ENCODE peak calls at places on chromosomes 2 and 18, in six cellular contexts. One of them, this sample, is unnamed.

GRCh38 chr2:109644571-109645275 is 30.6 kb downstream of the SOWAHC start:
- DNase-seq in psoas muscle: no peak
- DNase-seq in NB4: peak
- DNase-seq in suprapubic skin: no peak
- DNase-seq in cardiac fibroblast: no peak
- DNase-seq in brain microvascular endothelial cell: no peak
- DNase-seq in this sample: no peak

GRCh38 chr2:210956101-210956500 is 399.7 kb downstream of the CPS1 start:
- DNase-seq in psoas muscle: no peak
- DNase-seq in NB4: no peak
- DNase-seq in suprapubic skin: no peak
- DNase-seq in cardiac fibroblast: no peak
- DNase-seq in brain microvascular endothelial cell: peak
- DNase-seq in this sample: no peak

GRCh38 chr18:39753178-39753577 is 2187.6 kb upstream of the CELF4 start:
- DNase-seq in psoas muscle: no peak
- DNase-seq in NB4: no peak
- DNase-seq in suprapubic skin: no peak
- DNase-seq in cardiac fibroblast: no peak
- DNase-seq in brain microvascular endothelial cell: no peak
- DNase-seq in this sample: no peak

GRCh38 chr2:85936421-85937068 is 47.8 kb upstream of the ST3GAL5 start:
- DNase-seq in psoas muscle: no peak
- DNase-seq in NB4: no peak
- DNase-seq in suprapubic skin: peak
- DNase-seq in cardiac fibroblast: peak
- DNase-seq in brain microvascular endothelial cell: peak
- DNase-seq in this sample: no peak

GRCh38 chr2:128308284-128308731 is 10.4 kb downstream of the HS6ST1 start:
- DNase-seq in psoas muscle: peak
- DNase-seq in NB4: no peak
- DNase-seq in suprapubic skin: peak
- DNase-seq in cardiac fibroblast: no peak
- DNase-seq in brain microvascular endothelial cell: no peak
- DNase-seq in this sample: no peak

GRCh38 chr18:62402342-62402948 is 77.3 kb downstream of the TNFRSF11A start:
- DNase-seq in psoas muscle: no peak
- DNase-seq in NB4: no peak
- DNase-seq in suprapubic skin: no peak
- DNase-seq in cardiac fibroblast: no peak
- DNase-seq in brain microvascular endothelial cell: no peak
- DNase-seq in this sample: no peak

GRCh38 chr2:105952131-105952530 is 207.4 kb downstream of the NCK2 start:
- DNase-seq in psoas muscle: no peak
- DNase-seq in NB4: peak
- DNase-seq in suprapubic skin: no peak
- DNase-seq in cardiac fibroblast: no peak
- DNase-seq in brain microvascular endothelial cell: no peak
- DNase-seq in this sample: no peak

GRCh38 chr2:210663574-210663973 is 107.2 kb downstream of the CPS1 start:
- DNase-seq in psoas muscle: no peak
- DNase-seq in NB4: peak
- DNase-seq in suprapubic skin: no peak
- DNase-seq in cardiac fibroblast: peak
- DNase-seq in brain microvascular endothelial cell: peak
- DNase-seq in this sample: peak

GRCh38 chr2:233047667-233048066 is 12.5 kb upstream of the INPP5D start:
- DNase-seq in psoas muscle: no peak
- DNase-seq in NB4: no peak
- DNase-seq in suprapubic skin: no peak
- DNase-seq in cardiac fibroblast: no peak
- DNase-seq in brain microvascular endothelial cell: no peak
- DNase-seq in this sample: no peak

GRCh38 chr2:20577495-20578235 is 73.2 kb downstream of the HS1BP3 start:
- DNase-seq in psoas muscle: peak
- DNase-seq in NB4: no peak
- DNase-seq in suprapubic skin: no peak
- DNase-seq in cardiac fibroblast: no peak
- DNase-seq in brain microvascular endothelial cell: no peak
- DNase-seq in this sample: peak

GRCh38 chr2:146821836-146822316 is 1023.0 kb upstream of the ACVR2A start:
- DNase-seq in psoas muscle: no peak
- DNase-seq in NB4: no peak
- DNase-seq in suprapubic skin: no peak
- DNase-seq in cardiac fibroblast: peak
- DNase-seq in brain microvascular endothelial cell: peak
- DNase-seq in this sample: peak

GRCh38 chr18:23646282-23646681 is 16.4 kb downstream of the ANKRD29 start:
- DNase-seq in psoas muscle: no peak
- DNase-seq in NB4: no peak
- DNase-seq in suprapubic skin: no peak
- DNase-seq in cardiac fibroblast: no peak
- DNase-seq in brain microvascular endothelial cell: no peak
- DNase-seq in this sample: no peak

GRCh38 chr18:23648930-23649622 is 13.6 kb downstream of the ANKRD29 start:
- DNase-seq in psoas muscle: no peak
- DNase-seq in NB4: no peak
- DNase-seq in suprapubic skin: no peak
- DNase-seq in cardiac fibroblast: no peak
- DNase-seq in brain microvascular endothelial cell: no peak
- DNase-seq in this sample: no peak

GRCh38 chr18:23650963-23651927 is 11.5 kb downstream of the ANKRD29 start:
- DNase-seq in psoas muscle: no peak
- DNase-seq in NB4: peak
- DNase-seq in suprapubic skin: no peak
- DNase-seq in cardiac fibroblast: peak
- DNase-seq in brain microvascular endothelial cell: peak
- DNase-seq in this sample: peak

GRCh38 chr18:23645561-23645960 is 17.1 kb downstream of the ANKRD29 start:
- DNase-seq in psoas muscle: no peak
- DNase-seq in NB4: no peak
- DNase-seq in suprapubic skin: no peak
- DNase-seq in cardiac fibroblast: no peak
- DNase-seq in brain microvascular endothelial cell: no peak
- DNase-seq in this sample: no peak

GRCh38 chr18:23648456-23648855 is 14.3 kb downstream of the ANKRD29 start:
- DNase-seq in psoas muscle: no peak
- DNase-seq in NB4: no peak
- DNase-seq in suprapubic skin: no peak
- DNase-seq in cardiac fibroblast: no peak
- DNase-seq in brain microvascular endothelial cell: no peak
- DNase-seq in this sample: no peak
- TF ChIP-seq CTCF in psoas muscle: no peak
- TF ChIP-seq CTCF in NB4: no peak
- TF ChIP-seq CTCF in suprapubic skin: no peak
- TF ChIP-seq CTCF in cardiac fibroblast: no peak
- TF ChIP-seq CTCF in brain microvascular endothelial cell: no peak
- TF ChIP-seq CTCF in this sample: no peak

GRCh38 chr18:595068-595467 is 1.7 kb upstream of the CLUL1 start:
- DNase-seq in psoas muscle: no peak
- DNase-seq in NB4: no peak
- DNase-seq in suprapubic skin: no peak
- DNase-seq in cardiac fibroblast: no peak
- DNase-seq in brain microvascular endothelial cell: no peak
- DNase-seq in this sample: no peak

GRCh38 chr18:600107-600506 is 3.3 kb downstream of the CLUL1 start:
- DNase-seq in psoas muscle: no peak
- DNase-seq in NB4: no peak
- DNase-seq in suprapubic skin: no peak
- DNase-seq in cardiac fibroblast: peak
- DNase-seq in brain microvascular endothelial cell: no peak
- DNase-seq in this sample: no peak

GRCh38 chr18:595571-595970 is 1.2 kb upstream of the CLUL1 start:
- DNase-seq in psoas muscle: no peak
- DNase-seq in NB4: no peak
- DNase-seq in suprapubic skin: no peak
- DNase-seq in cardiac fibroblast: no peak
- DNase-seq in brain microvascular endothelial cell: no peak
- DNase-seq in this sample: no peak

GRCh38 chr18:598053-598665 is 1.4 kb downstream of the CLUL1 start:
- DNase-seq in psoas muscle: no peak
- DNase-seq in NB4: no peak
- DNase-seq in suprapubic skin: no peak
- DNase-seq in cardiac fibroblast: no peak
- DNase-seq in brain microvascular endothelial cell: no peak
- DNase-seq in this sample: peak

DNA sequence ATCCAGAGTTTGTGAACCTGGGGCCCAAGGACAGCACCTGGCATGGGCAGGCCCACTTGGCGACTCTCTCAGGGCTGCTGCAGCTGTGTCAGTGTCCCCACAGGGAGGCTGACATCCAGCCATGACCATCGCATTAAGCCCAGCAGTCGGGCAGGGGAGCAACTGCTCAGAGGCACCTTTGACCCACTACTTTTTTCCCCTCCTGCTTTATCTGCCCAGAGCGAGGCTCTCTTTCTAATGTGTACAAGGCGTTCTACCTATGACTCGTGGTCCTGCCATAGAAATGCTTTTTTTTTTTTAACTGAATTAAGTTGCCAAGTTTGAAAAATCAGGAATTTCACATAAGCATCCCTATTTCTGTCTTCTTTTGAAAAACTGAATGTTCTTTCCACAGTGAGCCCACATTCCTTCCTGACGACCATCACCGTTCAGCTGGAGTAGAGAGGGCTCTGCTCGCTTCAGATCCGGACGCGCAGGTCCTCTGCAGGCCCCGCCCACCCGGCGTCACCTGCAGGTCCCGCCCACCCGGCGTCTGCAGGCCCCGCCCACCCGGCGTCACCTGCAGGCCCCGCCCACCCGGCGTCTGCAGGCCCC is 403 bp upstream of the CLUL1 start:
- DNase-seq in psoas muscle: no peak
- DNase-seq in NB4: peak
- DNase-seq in suprapubic skin: no peak
- DNase-seq in cardiac fibroblast: no peak
- DNase-seq in brain microvascular endothelial cell: no peak
- DNase-seq in this sample: no peak
- H3K4me3 ChIP-seq in psoas muscle: no peak
- H3K4me3 ChIP-seq in NB4: no peak
- H3K4me3 ChIP-seq in suprapubic skin: peak
- H3K4me3 ChIP-seq in cardiac fibroblast: no peak
- H3K4me3 ChIP-seq in brain microvascular endothelial cell: no peak
- H3K4me3 ChIP-seq in this sample: no peak

DNA sequence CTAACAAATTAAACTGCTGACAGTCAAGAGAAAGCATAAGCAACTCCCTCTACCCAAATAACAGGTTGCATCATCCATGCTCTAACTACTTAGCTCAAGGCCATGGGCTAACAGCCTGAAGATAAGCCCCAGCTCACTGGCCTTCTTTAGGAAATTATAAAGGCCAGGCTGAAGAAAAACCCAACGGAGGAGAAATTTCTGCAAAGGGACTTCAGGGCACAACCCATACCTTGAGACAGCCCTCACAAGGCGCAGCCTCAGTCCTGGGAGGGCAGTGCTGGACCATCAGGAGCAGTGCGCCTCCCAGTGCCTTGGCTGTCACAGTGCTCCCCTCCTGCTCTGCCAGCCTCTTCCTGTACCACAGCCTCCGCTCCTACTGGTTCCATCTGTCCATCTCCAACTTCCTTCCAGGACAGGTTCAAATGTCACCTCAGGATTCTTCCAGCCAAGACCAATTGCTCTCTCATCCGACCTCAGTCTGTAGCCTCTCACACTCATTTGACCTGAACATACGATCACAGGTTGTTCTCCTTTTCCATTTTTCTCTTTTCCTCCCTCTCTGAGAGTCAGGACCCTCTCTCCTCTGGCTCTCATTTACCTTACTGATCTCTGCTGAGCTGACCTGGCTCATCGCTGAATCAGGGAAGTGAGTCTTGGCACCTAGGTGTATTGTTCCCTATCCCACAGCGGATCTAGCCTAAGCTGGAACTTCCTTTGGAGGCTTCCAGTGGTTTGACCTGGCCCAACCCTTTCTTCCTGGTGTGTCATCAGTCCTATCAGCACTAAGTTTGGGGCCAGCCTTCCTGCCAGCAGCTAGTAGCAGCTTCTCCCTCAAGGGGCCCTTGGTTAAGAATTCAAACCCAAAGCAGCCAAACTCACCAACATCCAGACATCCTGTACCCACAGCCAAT is 1.9 kb downstream of the MCFD2 start:
- DNase-seq in psoas muscle: peak
- DNase-seq in NB4: peak
- DNase-seq in suprapubic skin: no peak
- DNase-seq in cardiac fibroblast: peak
- DNase-seq in brain microvascular endothelial cell: peak
- DNase-seq in this sample: peak
- TF ChIP-seq CTCF in psoas muscle: no peak
- TF ChIP-seq CTCF in NB4: peak
- TF ChIP-seq CTCF in suprapubic skin: no peak
- TF ChIP-seq CTCF in cardiac fibroblast: peak
- TF ChIP-seq CTCF in brain microvascular endothelial cell: peak
- TF ChIP-seq CTCF in this sample: no peak

GRCh38 chr2:161425966-161426365 is 9.9 kb downstream of the TBR1 start:
- DNase-seq in psoas muscle: no peak
- DNase-seq in NB4: no peak
- DNase-seq in suprapubic skin: no peak
- DNase-seq in cardiac fibroblast: no peak
- DNase-seq in brain microvascular endothelial cell: no peak
- DNase-seq in this sample: no peak

GRCh38 chr2:161422812-161423211 is 6.7 kb downstream of the TBR1 start:
- DNase-seq in psoas muscle: no peak
- DNase-seq in NB4: no peak
- DNase-seq in suprapubic skin: no peak
- DNase-seq in cardiac fibroblast: no peak
- DNase-seq in brain microvascular endothelial cell: no peak
- DNase-seq in this sample: no peak

GRCh38 chr2:161424992-161425391 is 8.9 kb downstream of the TBR1 start:
- DNase-seq in psoas muscle: no peak
- DNase-seq in NB4: no peak
- DNase-seq in suprapubic skin: no peak
- DNase-seq in cardiac fibroblast: no peak
- DNase-seq in brain microvascular endothelial cell: no peak
- DNase-seq in this sample: no peak

GRCh38 chr2:161424179-161424763 is 8.2 kb downstream of the TBR1 start:
- DNase-seq in psoas muscle: no peak
- DNase-seq in NB4: no peak
- DNase-seq in suprapubic skin: no peak
- DNase-seq in cardiac fibroblast: no peak
- DNase-seq in brain microvascular endothelial cell: no peak
- DNase-seq in this sample: no peak

DNA sequence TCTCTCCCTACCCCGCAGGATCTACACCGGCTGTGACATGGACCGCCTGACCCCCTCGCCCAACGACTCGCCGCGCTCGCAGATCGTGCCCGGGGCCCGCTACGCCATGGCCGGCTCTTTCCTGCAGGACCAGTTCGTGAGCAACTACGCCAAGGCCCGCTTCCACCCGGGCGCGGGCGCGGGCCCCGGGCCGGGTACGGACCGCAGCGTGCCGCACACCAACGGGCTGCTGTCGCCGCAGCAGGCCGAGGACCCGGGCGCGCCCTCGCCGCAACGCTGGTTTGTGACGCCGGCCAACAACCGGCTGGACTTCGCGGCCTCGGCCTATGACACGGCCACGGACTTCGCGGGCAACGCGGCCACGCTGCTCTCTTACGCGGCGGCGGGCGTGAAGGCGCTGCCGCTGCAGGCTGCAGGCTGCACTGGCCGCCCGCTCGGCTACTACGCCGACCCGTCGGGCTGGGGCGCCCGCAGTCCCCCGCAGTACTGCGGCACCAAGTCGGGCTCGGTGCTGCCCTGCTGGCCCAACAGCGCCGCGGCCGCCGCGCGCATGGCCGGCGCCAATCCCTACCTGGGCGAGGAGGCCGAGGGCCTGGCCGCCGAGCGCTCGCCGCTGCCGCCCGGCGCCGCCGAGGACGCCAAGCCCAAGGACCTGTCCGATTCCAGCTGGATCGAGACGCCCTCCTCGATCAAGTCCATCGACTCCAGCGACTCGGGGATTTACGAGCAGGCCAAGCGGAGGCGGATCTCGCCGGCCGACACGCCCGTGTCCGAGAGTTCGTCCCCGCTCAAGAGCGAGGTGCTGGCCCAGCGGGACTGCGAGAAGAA is 7.5 kb downstream of the TBR1 start:
- DNase-seq in psoas muscle: no peak
- DNase-seq in NB4: no peak
- DNase-seq in suprapubic skin: no peak
- DNase-seq in cardiac fibroblast: no peak
- DNase-seq in brain microvascular endothelial cell: no peak
- DNase-seq in this sample: peak
- H3K4me3 ChIP-seq in psoas muscle: peak
- H3K4me3 ChIP-seq in NB4: no peak
- H3K4me3 ChIP-seq in suprapubic skin: peak
- H3K4me3 ChIP-seq in cardiac fibroblast: no peak
- H3K4me3 ChIP-seq in brain microvascular endothelial cell: peak
- H3K4me3 ChIP-seq in this sample: no peak